ENCODE peak calls at places on chromosomes 13 and 19, in seven cellular contexts. P is upper lobe of left lung, C is aorta, W is WERI-Rb-1, O is IMR-90, N is hepatocyte, L is K562. M is an unnamed sample. For H3K9me3, the result is how much of the 10 kb centered on the place peaks cover.

GRCh38 chr19:11373885-11374448 is 499 bp upstream of the SWSAP1 start:
- DNase-seq in W (no peak), N (no peak), C (no peak), O (no peak), L (no peak), P (no peak), M (no peak)

GRCh38 chr13:111129465-111130110 is 14.5 kb downstream of the ARHGEF7 start:
- DNase-seq in O (no peak), P (no peak), L (no peak), C (no peak), W (no peak), N (no peak), M (no peak)

GRCh38 chr13:113561417-113562084 is 23.0 kb upstream of the TFDP1 start:
- DNase-seq in N (no peak), W (peak), C (no peak), P (no peak), O (no peak), L (no peak), M (no peak)

GRCh38 chr13:114140131-114140908 is 7.9 kb upstream of the RASA3 start:
- DNase-seq in O (no peak), C (peak), N (no peak), P (no peak), W (no peak), L (no peak), M (no peak)

GRCh38 chr13:59946924-59947323 is 216.8 kb downstream of the DIAPH3 start:
- DNase-seq in W (no peak), L (no peak), P (no peak), C (no peak), N (no peak), O (peak), M (no peak)

GRCh38 chr13:111534646-111535461 is 214.4 kb downstream of the TEX29 start:
- DNase-seq in W (peak), C (no peak), N (no peak), L (no peak), O (no peak), P (no peak), M (no peak)

GRCh38 chr13:57063007-57063406 is 77.7 kb upstream of the PRR20A start:
- DNase-seq in O (no peak), P (no peak), N (no peak), W (no peak), L (no peak), C (no peak), M (no peak)

GRCh38 chr13:84653915-84654534 is 771.8 kb upstream of the SLITRK1 start:
- DNase-seq in W (no peak), O (no peak), P (no peak), N (no peak), L (no peak), C (no peak), M (no peak)

GRCh38 chr19:32255566-32256295 is 89.7 kb upstream of the ZNF507 start:
- DNase-seq in O (no peak), C (no peak), L (no peak), W (no peak), P (no peak), N (no peak), M (no peak)

GRCh38 chr19:7894612-7895309 is 6.5 kb downstream of the LRRC8E start:
- DNase-seq in N (peak), C (no peak), W (no peak), L (no peak), P (peak), O (no peak), M (no peak)

GRCh38 chr19:3734310-3734600 is 26.1 kb downstream of the TJP3 start:
- DNase-seq in W (no peak), P (no peak), O (no peak), C (no peak), L (no peak), N (no peak), M (no peak)

GRCh38 chr13:114154476-114154875 is 22.1 kb upstream of the RASA3 start:
- DNase-seq in C (no peak), N (no peak), O (no peak), W (no peak), P (no peak), L (no peak), M (no peak)

GRCh38 chr13:42996584-42996983 is 4.5 kb upstream of the EPSTI1 start:
- DNase-seq in W (no peak), N (no peak), P (no peak), O (peak), C (no peak), L (no peak), M (no peak)

GRCh38 chr13:20718958-20719566 is 15.6 kb downstream of the IL17D start:
- DNase-seq in P (no peak), O (no peak), L (no peak), C (no peak), W (no peak), N (no peak), M (no peak)

GRCh38 chr13:36031490-36031889 is 99.7 kb downstream of the DCLK1 start:
- DNase-seq in W (no peak), C (no peak), P (no peak), O (no peak), N (no peak), L (no peak), M (no peak)

GRCh38 chr13:42102961-42103688 is 54.7 kb downstream of the DGKH start:
- DNase-seq in L (no peak), W (no peak), C (no peak), P (no peak), O (peak), N (no peak), M (no peak)

GRCh38 chr19:41993612-41994483 is at the start of gene ATP1A3:
- DNase-seq in O (peak), N (peak), C (no peak), W (peak), P (peak), L (peak), M (no peak)

GRCh38 chr19:45455707-45456499 is 11.9 kb upstream of the FOSB start:
- DNase-seq in W (peak), P (peak), C (peak), L (peak), O (peak), N (peak), M (peak)

GRCh38 chr13:111382877-111383276 is 62.4 kb downstream of the TEX29 start:
- DNase-seq in C (peak), L (no peak), O (no peak), N (no peak), P (no peak), W (no peak), M (no peak)

GRCh38 chr19:52366414-52366824 is 3.3 kb upstream of the ZNF880 start:
- DNase-seq in P (no peak), L (no peak), C (no peak), N (no peak), O (no peak), W (no peak), M (no peak)
- H3K9me3 ChIP-seq in P (half or more), L (under half), C (under half), N (under half), O (half or more), W (under half), M (under half)

DNA sequence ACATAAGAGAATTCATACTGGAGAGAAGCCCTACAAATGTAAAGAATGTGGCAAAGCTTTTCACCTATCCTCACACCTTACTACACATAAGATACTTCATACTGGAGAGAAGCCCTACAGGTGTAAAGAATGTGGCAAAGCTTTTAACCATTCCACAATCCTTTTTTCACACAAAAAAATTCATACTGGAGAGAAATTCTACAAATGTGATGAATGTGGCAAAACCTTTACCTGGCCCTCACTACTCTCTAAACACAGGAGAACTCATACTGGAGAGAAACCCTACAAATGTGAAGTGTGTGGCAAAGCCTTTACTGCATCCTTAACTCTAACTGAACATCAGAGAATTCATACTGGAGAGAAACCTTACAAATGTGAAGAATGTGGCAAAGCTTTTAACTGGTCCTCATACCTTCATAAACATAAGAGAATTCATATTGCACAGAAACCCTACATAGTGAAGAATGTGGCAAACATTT is 14.0 kb upstream of the ZNF506 start:
- DNase-seq in C (no peak), P (no peak), N (no peak), L (no peak), O (no peak), W (no peak), M (no peak)
- H3K9me3 ChIP-seq in C (under half), P (half or more), N (under half), L (under half), O (under half), W (half or more), M (under half)

GRCh38 chr19:16198363-16198636 is 589 bp downstream of the AP1M1 start:
- DNase-seq in O (no peak), C (no peak), P (peak), N (peak), L (peak), W (no peak), M (no peak)

GRCh38 chr19:16200038-16200775 is 2.5 kb downstream of the AP1M1 start:
- DNase-seq in O (peak), P (peak), L (peak), W (no peak), N (peak), C (peak), M (peak)

GRCh38 chr19:16199275-16199932 is 1.7 kb downstream of the AP1M1 start:
- DNase-seq in L (no peak), O (no peak), N (no peak), W (no peak), C (peak), P (peak), M (no peak)

GRCh38 chr19:16197622-16198362 is at the start of gene AP1M1:
- DNase-seq in P (peak), O (peak), W (peak), L (peak), C (peak), N (peak), M (peak)

DNA sequence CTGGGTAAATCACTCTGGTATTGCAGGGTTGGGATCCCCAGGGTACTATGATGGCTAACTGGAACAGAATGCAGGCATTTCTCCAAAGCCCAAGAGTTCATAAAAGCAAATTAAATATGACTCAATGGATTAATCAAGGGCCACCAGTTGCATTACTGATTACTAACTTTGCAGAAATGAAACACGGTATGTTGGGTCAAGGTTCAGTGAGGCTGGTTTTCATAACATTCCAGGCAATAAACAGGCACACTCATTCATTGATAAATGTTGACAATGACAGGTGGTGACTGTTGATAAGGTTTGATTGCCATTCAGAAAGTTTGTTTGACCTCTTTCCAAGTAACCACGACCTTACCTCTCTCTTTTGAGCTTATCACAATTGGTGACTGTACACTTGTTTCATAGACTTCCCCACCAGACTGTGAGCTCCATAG is 506 bp upstream of the AP1M1 start:
- DNase-seq in C (no peak), O (peak), P (no peak), L (no peak), N (no peak), W (no peak), M (no peak)
- H3K9me3 ChIP-seq in C (under half), O (under half), P (under half), L (under half), N (under half), W (under half), M (under half)

DNA sequence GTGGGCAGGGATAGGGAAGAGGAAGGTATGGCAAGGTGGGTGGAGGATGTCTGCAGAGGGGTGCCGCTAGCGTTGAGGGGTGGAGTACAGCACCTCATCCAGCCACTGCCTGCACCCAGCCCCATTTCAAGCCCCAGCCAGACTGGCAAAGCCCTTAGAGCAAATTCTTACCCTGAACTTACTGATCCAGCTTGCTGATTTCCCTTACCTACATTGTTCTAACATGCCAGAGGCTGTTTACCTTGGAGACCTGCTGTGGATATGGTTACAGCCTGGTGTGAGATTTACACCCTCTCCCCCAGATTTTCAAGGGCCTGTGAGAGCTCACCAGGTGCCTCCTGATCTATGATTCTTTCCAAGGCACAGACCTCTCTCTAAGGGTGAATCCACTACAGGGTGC is 86.0 kb downstream of the ZNF726 start:
- DNase-seq in O (no peak), W (no peak), N (no peak), C (no peak), P (no peak), L (no peak), M (no peak)
- H3K9me3 ChIP-seq in O (half or more), W (under half), N (under half), C (under half), P (under half), L (under half), M (under half)

GRCh38 chr13:80513196-80513595 is 172.3 kb upstream of the SPRY2 start:
- DNase-seq in O (no peak), P (no peak), C (no peak), L (no peak), W (no peak), N (no peak), M (no peak)
- H3K9me3 ChIP-seq in O (under half), P (under half), C (under half), L (under half), W (under half), N (under half), M (under half)

GRCh38 chr19:21709464-21709863 is 57.9 kb downstream of the ZNF100 start:
- DNase-seq in P (no peak), O (no peak), C (no peak), W (no peak), L (no peak), N (no peak), M (no peak)
- H3K9me3 ChIP-seq in P (under half), O (under half), C (under half), W (under half), L (under half), N (under half), M (under half)

GRCh38 chr19:50046649-50047503 is 21.1 kb downstream of the ZNF473 start:
- DNase-seq in P (peak), W (peak), O (peak), C (peak), N (no peak), L (peak), M (no peak)
- H3K9me3 ChIP-seq in P (under half), W (under half), O (half or more), C (under half), N (under half), L (half or more), M (under half)

DNA sequence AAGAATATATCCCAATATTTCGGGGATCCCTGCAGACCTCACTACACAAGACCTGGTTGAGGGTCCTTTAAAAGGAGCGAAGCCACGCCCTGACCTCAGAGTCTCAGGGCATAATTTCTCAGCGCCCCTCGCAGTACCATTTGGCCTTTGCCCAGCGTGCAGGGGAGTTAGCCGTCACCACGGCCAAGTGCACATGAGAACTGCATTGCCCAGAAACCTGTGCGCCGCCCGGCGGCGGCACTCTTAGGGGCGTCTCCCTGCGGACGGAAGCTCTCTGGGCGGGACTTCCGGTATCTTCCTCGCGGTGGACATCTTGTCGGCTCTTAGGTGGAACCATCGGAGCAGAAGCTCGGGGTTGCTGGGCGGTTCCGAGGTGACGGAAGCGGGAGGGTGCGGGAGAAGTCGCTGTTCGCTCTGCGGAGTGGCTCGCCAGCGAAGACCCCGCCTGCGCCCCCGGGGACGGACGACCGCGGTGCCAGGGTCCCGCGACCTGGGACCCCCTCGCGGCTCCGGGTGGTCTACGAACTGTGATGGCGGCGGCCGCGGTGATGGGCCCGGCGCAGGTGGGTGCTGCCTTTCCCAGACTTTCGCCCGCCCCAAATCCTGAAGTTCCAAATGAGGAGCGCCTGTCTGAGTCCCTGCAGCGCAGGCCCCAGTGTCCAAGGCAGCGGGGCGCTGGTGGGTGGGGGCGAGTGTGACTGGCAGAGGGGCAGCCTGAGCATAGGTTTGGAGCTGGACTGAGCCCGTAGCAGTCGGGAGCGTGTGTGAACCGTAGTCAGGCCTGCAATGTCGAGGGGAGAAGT is at the start of gene ZNF134:
- DNase-seq in L (peak), P (peak), N (peak), W (peak), O (peak), C (peak), M (peak)
- H3K9me3 ChIP-seq in L (under half), P (under half), N (under half), W (under half), O (under half), C (under half), M (under half)

GRCh38 chr19:58248886-58249285 is 20.2 kb downstream of the ZNF544 start:
- DNase-seq in C (no peak), L (no peak), N (no peak), P (no peak), W (no peak), O (no peak), M (no peak)

DNA sequence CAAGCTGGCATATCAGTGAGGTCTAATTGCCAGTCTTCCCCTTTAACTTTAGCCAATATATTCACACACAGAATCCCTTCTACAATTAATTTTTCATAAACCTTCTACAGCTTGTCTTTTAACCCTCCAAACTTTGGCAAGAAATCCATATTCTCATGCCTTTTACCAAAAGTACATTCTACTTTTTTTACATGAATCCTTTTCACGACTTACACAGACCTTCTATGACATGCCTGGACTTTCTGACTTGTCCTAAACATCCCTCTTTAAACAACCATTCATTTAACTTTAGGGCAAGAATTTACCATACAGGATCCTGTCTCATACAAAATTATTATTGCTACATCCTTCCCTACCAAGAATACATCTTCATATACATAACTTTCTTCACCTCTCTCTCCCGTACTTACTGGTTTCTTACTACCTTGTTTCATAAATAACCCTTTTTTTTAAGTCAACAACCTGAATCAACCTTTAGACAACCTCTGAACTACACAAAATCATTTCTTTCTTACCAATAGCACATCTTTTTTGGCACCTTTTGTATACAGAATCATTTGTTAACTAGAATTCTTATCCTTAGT is 23.5 kb downstream of the ZNF544 start:
- DNase-seq in C (no peak), N (no peak), W (no peak), O (no peak), L (no peak), P (no peak), M (no peak)
- H3K9me3 ChIP-seq in C (under half), N (half or more), W (half or more), O (half or more), L (under half), P (half or more), M (half or more)

DNA sequence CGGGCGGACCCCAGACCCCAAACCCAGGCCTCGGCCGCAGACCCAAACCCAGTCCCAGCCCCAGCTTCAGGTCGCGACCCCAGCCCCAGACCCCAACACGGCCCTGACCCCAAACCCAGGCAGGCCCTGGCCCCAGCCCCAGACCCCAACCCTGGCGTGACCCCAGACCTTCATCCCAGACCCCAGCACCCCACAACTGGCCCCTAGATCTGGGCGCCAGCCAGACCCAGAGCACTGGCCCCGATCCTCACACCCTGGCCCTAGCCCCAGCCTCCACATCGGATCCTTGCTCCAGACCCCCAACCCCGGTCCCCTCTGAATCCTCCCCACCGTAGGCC is 7.5 kb downstream of the MBD3 start:
- DNase-seq in W (no peak), L (no peak), N (no peak), P (no peak), C (no peak), O (no peak), M (no peak)
- H3K9me3 ChIP-seq in W (under half), L (under half), N (under half), P (under half), C (under half), O (under half), M (under half)